ENCODE peak calls at places on chromosomes 2 and 18, in eight cellular contexts. One of them, this sample, is unnamed. For H3K4me1, the result is how much of the 10 kb centered on the place peaks cover.

GRCh38 chr2:200301953-200302628 is 4.4 kb upstream of the SPATS2L start:
- DNase-seq in right lobe of liver: no peak
- DNase-seq in upper lobe of left lung: no peak
- DNase-seq in A549: no peak
- DNase-seq in stomach: no peak
- DNase-seq in heart left ventricle: no peak
- DNase-seq in Peyer's patch: no peak
- DNase-seq in tibial nerve: no peak
- DNase-seq in this sample: no peak

GRCh38 chr2:231554748-231555545 is 24.7 kb upstream of the NMUR1 start:
- DNase-seq in stomach: peak
- DNase-seq in heart left ventricle: peak
- DNase-seq in right lobe of liver: peak
- DNase-seq in A549: no peak
- DNase-seq in tibial nerve: peak
- DNase-seq in upper lobe of left lung: peak
- DNase-seq in Peyer's patch: peak
- DNase-seq in this sample: peak

GRCh38 chr2:231922311-231922710 is 3.9 kb downstream of the NPPC start:
- DNase-seq in upper lobe of left lung: no peak
- DNase-seq in A549: no peak
- DNase-seq in stomach: no peak
- DNase-seq in right lobe of liver: no peak
- DNase-seq in Peyer's patch: no peak
- DNase-seq in heart left ventricle: no peak
- DNase-seq in tibial nerve: no peak
- DNase-seq in this sample: no peak

GRCh38 chr2:39990335-39990734 is 211.3 kb upstream of the THUMPD2 start:
- DNase-seq in right lobe of liver: no peak
- DNase-seq in A549: no peak
- DNase-seq in Peyer's patch: no peak
- DNase-seq in upper lobe of left lung: no peak
- DNase-seq in tibial nerve: no peak
- DNase-seq in stomach: no peak
- DNase-seq in heart left ventricle: no peak
- DNase-seq in this sample: no peak

GRCh38 chr2:46029332-46029811 is 267.8 kb upstream of the EPAS1 start:
- DNase-seq in upper lobe of left lung: no peak
- DNase-seq in right lobe of liver: no peak
- DNase-seq in tibial nerve: no peak
- DNase-seq in Peyer's patch: no peak
- DNase-seq in stomach: no peak
- DNase-seq in A549: no peak
- DNase-seq in heart left ventricle: peak
- DNase-seq in this sample: no peak

GRCh38 chr2:215921884-215922283 is 91.5 kb downstream of the MREG start:
- DNase-seq in A549: no peak
- DNase-seq in upper lobe of left lung: no peak
- DNase-seq in heart left ventricle: no peak
- DNase-seq in Peyer's patch: no peak
- DNase-seq in tibial nerve: no peak
- DNase-seq in stomach: peak
- DNase-seq in right lobe of liver: peak
- DNase-seq in this sample: no peak

GRCh38 chr2:95091885-95092555 is 29.6 kb downstream of the MRPS5 start:
- DNase-seq in tibial nerve: no peak
- DNase-seq in upper lobe of left lung: no peak
- DNase-seq in stomach: no peak
- DNase-seq in A549: no peak
- DNase-seq in Peyer's patch: no peak
- DNase-seq in right lobe of liver: no peak
- DNase-seq in heart left ventricle: no peak
- DNase-seq in this sample: no peak

GRCh38 chr2:4412637-4413187 is 709.3 kb downstream of the DCDC2C start:
- DNase-seq in upper lobe of left lung: no peak
- DNase-seq in A549: no peak
- DNase-seq in right lobe of liver: no peak
- DNase-seq in heart left ventricle: no peak
- DNase-seq in tibial nerve: no peak
- DNase-seq in Peyer's patch: no peak
- DNase-seq in stomach: no peak
- DNase-seq in this sample: no peak

DNA sequence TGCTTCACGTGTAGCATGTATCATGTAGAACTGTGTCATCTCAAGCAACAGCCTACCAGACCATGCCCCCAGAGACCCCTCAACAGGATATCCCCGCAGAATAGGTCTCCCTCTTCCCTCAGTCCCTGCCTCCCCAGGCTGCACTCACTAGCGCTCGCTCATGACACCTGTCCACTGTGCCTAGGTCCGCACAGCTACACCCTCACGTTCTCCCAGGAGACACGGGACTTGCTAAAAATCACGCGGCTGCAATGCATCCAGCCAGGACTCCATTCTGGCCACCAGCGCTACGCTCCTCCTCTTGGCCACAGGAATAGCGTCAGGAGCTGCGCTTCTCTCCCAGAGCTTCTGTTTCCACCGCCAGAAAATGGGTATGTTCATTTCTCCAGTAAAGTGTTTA is 2.5 kb downstream of the PXDN start:
- DNase-seq in right lobe of liver: no peak
- DNase-seq in upper lobe of left lung: no peak
- DNase-seq in heart left ventricle: no peak
- DNase-seq in tibial nerve: no peak
- DNase-seq in stomach: no peak
- DNase-seq in Peyer's patch: no peak
- DNase-seq in A549: no peak
- DNase-seq in this sample: peak
- H3K4me1 ChIP-seq in right lobe of liver: under half
- H3K4me1 ChIP-seq in upper lobe of left lung: half or more
- H3K4me1 ChIP-seq in heart left ventricle: under half
- H3K4me1 ChIP-seq in tibial nerve: under half
- H3K4me1 ChIP-seq in stomach: half or more
- H3K4me1 ChIP-seq in Peyer's patch: under half
- H3K4me1 ChIP-seq in A549: under half
- H3K4me1 ChIP-seq in this sample: half or more

DNA sequence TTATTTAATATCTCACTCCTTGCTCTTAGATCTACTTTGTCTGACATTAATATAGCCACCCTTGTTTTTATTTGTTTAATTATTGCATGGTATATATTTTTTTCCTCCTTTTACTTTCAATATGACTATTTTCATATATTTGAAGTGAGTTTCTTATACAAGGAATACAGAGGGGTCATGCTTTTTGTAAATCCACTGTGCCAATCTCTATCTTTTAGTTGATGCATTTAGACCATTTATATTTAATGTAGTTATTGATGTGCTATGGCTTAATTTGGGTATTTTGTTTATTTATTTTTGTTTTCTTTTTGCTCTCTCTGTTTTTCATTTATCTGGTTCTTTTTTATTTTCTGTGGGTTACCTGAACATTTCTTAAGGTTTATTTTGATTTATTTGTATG is 750.6 kb downstream of the TMEM182 start:
- DNase-seq in upper lobe of left lung: no peak
- DNase-seq in A549: no peak
- DNase-seq in Peyer's patch: no peak
- DNase-seq in heart left ventricle: no peak
- DNase-seq in tibial nerve: no peak
- DNase-seq in stomach: no peak
- DNase-seq in right lobe of liver: no peak
- DNase-seq in this sample: no peak
- H3K4me3 ChIP-seq in upper lobe of left lung: no peak
- H3K4me3 ChIP-seq in A549: no peak
- H3K4me3 ChIP-seq in Peyer's patch: no peak
- H3K4me3 ChIP-seq in heart left ventricle: no peak
- H3K4me3 ChIP-seq in tibial nerve: no peak
- H3K4me3 ChIP-seq in stomach: no peak
- H3K4me3 ChIP-seq in right lobe of liver: no peak
- H3K4me3 ChIP-seq in this sample: no peak

DNA sequence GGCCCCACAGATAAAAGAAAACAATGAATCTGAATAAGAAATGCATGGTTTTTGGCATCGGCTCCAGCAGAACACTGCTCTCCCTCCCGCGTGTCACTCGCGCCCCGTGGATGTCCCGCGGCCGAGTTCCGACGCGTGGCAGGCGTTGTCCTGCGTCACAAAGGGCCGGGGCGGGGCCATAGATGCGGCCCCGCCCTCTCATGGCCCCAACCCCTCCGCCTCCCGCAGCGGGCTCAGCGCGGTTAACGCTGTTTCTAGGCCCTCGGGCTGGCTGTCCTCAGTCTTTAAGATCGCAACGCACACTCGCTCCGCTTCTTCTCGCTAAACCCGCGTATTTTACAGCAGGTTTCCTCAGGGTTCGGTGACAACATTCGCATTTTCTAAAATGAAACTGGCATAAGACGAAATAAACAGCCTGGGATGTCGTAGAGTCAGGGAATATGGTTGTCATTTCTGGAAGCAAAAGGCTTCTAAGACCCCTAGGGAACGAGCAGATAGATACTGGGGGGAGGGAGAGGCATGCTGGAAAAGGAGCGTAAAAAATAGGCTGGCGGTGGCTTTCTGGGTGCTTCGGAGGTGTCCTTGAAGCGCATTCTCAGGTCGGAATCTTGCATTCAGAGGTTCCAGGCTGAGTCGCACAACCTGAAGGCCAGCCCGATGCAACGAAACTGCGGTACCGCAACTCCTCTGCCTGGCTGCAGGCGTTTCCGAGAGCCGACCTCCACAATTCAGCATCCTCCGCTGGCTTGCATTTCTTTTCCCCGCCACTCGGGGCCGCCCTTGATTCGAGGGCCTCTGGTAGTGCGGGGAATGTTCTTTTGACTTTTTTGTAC is at the start of gene FKBP7:
- DNase-seq in stomach: peak
- DNase-seq in Peyer's patch: peak
- DNase-seq in upper lobe of left lung: peak
- DNase-seq in right lobe of liver: peak
- DNase-seq in A549: peak
- DNase-seq in tibial nerve: peak
- DNase-seq in heart left ventricle: peak
- DNase-seq in this sample: peak
- TF ChIP-seq POLR2A in stomach: peak
- TF ChIP-seq POLR2A in Peyer's patch: peak
- TF ChIP-seq POLR2A in upper lobe of left lung: peak
- TF ChIP-seq POLR2A in right lobe of liver: peak
- TF ChIP-seq POLR2A in A549: peak
- TF ChIP-seq POLR2A in tibial nerve: peak
- TF ChIP-seq POLR2A in heart left ventricle: peak
- TF ChIP-seq POLR2A in this sample: peak

GRCh38 chr18:50751947-50752346 is 67.9 kb downstream of the MRO start:
- DNase-seq in A549: no peak
- DNase-seq in Peyer's patch: no peak
- DNase-seq in heart left ventricle: no peak
- DNase-seq in tibial nerve: no peak
- DNase-seq in stomach: no peak
- DNase-seq in upper lobe of left lung: no peak
- DNase-seq in right lobe of liver: no peak
- DNase-seq in this sample: no peak
- H3K4me1 ChIP-seq in A549: under half
- H3K4me1 ChIP-seq in Peyer's patch: under half
- H3K4me1 ChIP-seq in heart left ventricle: under half
- H3K4me1 ChIP-seq in tibial nerve: under half
- H3K4me1 ChIP-seq in stomach: under half
- H3K4me1 ChIP-seq in upper lobe of left lung: under half
- H3K4me1 ChIP-seq in right lobe of liver: under half
- H3K4me1 ChIP-seq in this sample: under half

DNA sequence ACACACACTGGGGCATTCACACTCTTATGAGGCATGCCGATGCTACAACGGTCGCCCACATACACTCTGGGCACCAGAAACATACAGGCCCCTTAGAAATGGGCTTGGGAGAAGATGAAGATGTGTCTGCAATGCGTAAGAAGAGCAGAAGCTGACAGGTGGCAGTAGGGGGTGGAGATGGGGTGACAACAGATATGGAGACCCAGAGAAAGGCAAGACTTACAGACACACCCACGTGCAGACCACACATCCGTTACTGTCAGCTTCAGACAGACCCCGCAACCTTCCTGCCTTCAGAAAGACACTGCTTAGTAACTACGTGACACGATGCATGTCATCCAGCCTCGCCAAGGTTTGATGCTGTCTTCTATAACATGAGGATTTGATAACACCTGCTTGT is 89.5 kb downstream of the ZFP36L2 start:
- DNase-seq in right lobe of liver: no peak
- DNase-seq in upper lobe of left lung: no peak
- DNase-seq in tibial nerve: no peak
- DNase-seq in Peyer's patch: peak
- DNase-seq in heart left ventricle: no peak
- DNase-seq in stomach: no peak
- DNase-seq in A549: no peak
- DNase-seq in this sample: no peak
- H3K4me3 ChIP-seq in right lobe of liver: no peak
- H3K4me3 ChIP-seq in upper lobe of left lung: no peak
- H3K4me3 ChIP-seq in tibial nerve: no peak
- H3K4me3 ChIP-seq in Peyer's patch: no peak
- H3K4me3 ChIP-seq in heart left ventricle: no peak
- H3K4me3 ChIP-seq in stomach: no peak
- H3K4me3 ChIP-seq in A549: no peak
- H3K4me3 ChIP-seq in this sample: no peak

This sample was measured in sigmoid colon.